ENCODE peak calls at places on chromosome 11, in eight cellular contexts. E is A549, K is IMR-90, C is neural progenitor cell, I is H9, B is fibroblast of lung, T is MM.1S, L is OCI-LY7. F is an unnamed sample.

GRCh38 chr11:30586251-30587144 is at the start of gene MPPED2:
- DNase-seq in C (peak), I (peak), T (peak), L (no peak), E (peak), K (no peak), B (no peak), F (no peak)

GRCh38 chr11:27362032-27362431 is 983 bp downstream of the CCDC34 start:
- DNase-seq in T (no peak), K (no peak), E (no peak), B (no peak), I (no peak), L (no peak), C (no peak), F (no peak)

GRCh38 chr11:121479355-121479754 is 26.6 kb upstream of the SORL1-AS1 start:
- DNase-seq in C (peak), I (peak), K (no peak), T (no peak), L (no peak), E (no peak), B (no peak), F (no peak)

GRCh38 chr11:77753230-77753629 is 67.3 kb downstream of the RSF1 start:
- DNase-seq in K (no peak), T (no peak), E (no peak), B (no peak), C (peak), L (no peak), I (no peak), F (no peak)

GRCh38 chr11:72236083-72236697 is 7.8 kb downstream of the PHOX2A start:
- DNase-seq in L (no peak), T (no peak), E (no peak), B (no peak), I (no peak), C (no peak), K (peak), F (no peak)

GRCh38 chr11:292211-293121 is 3.5 kb downstream of the PGGHG start:
- DNase-seq in E (no peak), B (no peak), I (no peak), C (no peak), L (no peak), K (no peak), T (no peak), F (no peak)

GRCh38 chr11:57349491-57350274 is 11.5 kb downstream of the P2RX3 start:
- DNase-seq in K (peak), I (peak), L (peak), E (peak), B (peak), C (peak), T (peak), F (no peak)

GRCh38 chr11:46658259-46658658 is 40.9 kb downstream of the ATG13 start:
- DNase-seq in B (peak), I (no peak), C (no peak), T (no peak), L (no peak), E (no peak), K (peak), F (no peak)

GRCh38 chr11:103035656-103036434 is 56.1 kb downstream of the DCUN1D5 start:
- DNase-seq in I (no peak), L (peak), E (peak), C (peak), K (peak), T (peak), B (peak), F (peak)

GRCh38 chr11:34567733-34568132 is 53.2 kb upstream of the EHF start:
- DNase-seq in E (no peak), T (no peak), I (no peak), K (no peak), C (no peak), B (no peak), L (no peak), F (no peak)

GRCh38 chr11:68827733-68828132 is 14.0 kb downstream of the CPT1A start:
- DNase-seq in K (no peak), C (no peak), B (no peak), L (no peak), T (no peak), E (no peak), I (no peak), F (no peak)

GRCh38 chr11:114295676-114296081 is 520 bp upstream of the NNMT start:
- DNase-seq in K (no peak), B (no peak), L (no peak), T (no peak), C (no peak), E (no peak), I (no peak), F (no peak)

GRCh38 chr11:7272373-7272772 is 20.7 kb downstream of the SYT9 start:
- DNase-seq in B (no peak), K (no peak), C (no peak), L (no peak), E (no peak), T (no peak), I (no peak), F (no peak)

GRCh38 chr11:69931994-69932910 is 113.0 kb upstream of the FGF3 start:
- DNase-seq in C (peak), E (no peak), I (no peak), T (no peak), K (no peak), B (no peak), L (no peak), F (no peak)

GRCh38 chr11:554824-555499 is 5.6 kb downstream of the LMNTD2 start:
- DNase-seq in I (peak), C (peak), K (no peak), B (peak), L (peak), E (peak), T (peak), F (no peak)

GRCh38 chr11:44007746-44008501 is 39.9 kb upstream of the ACCSL start:
- DNase-seq in B (no peak), T (no peak), L (no peak), E (no peak), K (no peak), I (peak), C (no peak), F (peak)

GRCh38 chr11:98207086-98207485 is 813.7 kb upstream of the CNTN5 start:
- DNase-seq in E (no peak), L (no peak), I (no peak), K (no peak), C (no peak), T (no peak), B (no peak), F (no peak)

DNA sequence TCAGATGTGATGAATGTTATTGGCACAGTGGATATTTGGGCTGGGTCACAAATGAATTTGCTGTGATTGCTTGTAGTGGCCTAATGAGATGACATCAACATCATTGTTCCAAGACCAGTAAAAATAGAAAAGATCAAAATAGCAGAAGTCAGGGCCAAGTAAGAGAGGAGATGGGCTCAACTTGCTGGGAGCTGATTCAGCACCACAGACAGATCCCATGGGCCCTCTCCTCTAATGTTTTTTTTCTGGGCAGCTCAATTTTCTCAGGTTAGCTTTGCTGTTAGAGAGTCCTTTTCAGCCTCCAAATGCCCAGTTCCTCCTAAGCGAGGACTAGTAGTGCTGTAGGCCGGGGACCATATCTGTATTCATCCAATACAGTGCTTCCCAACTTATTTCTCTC is 86.0 kb upstream of the IZUMO1R start:
- DNase-seq in L (no peak), B (no peak), I (no peak), E (no peak), T (no peak), K (peak), C (peak), F (no peak)
- H3K4me2 ChIP-seq in L (no peak), B (no peak), I (no peak), E (no peak), T (no peak), K (no peak), C (no peak), F (no peak)

GRCh38 chr11:19679952-19680823 is 32.4 kb upstream of the NAV2 start:
- DNase-seq in I (peak), C (peak), B (peak), L (no peak), K (peak), T (no peak), E (peak), F (peak)
- TF ChIP-seq CTCF in I (no peak), C (no peak), B (peak), L (no peak), K (peak), T (no peak), E (no peak), F (peak)

GRCh38 chr11:42465613-42466012 is 846.2 kb upstream of the API5 start:
- DNase-seq in L (no peak), I (no peak), B (no peak), C (no peak), K (no peak), T (no peak), E (no peak), F (no peak)
- H3K4me2 ChIP-seq in L (no peak), I (no peak), B (no peak), C (no peak), K (no peak), T (no peak), E (no peak), F (no peak)

DNA sequence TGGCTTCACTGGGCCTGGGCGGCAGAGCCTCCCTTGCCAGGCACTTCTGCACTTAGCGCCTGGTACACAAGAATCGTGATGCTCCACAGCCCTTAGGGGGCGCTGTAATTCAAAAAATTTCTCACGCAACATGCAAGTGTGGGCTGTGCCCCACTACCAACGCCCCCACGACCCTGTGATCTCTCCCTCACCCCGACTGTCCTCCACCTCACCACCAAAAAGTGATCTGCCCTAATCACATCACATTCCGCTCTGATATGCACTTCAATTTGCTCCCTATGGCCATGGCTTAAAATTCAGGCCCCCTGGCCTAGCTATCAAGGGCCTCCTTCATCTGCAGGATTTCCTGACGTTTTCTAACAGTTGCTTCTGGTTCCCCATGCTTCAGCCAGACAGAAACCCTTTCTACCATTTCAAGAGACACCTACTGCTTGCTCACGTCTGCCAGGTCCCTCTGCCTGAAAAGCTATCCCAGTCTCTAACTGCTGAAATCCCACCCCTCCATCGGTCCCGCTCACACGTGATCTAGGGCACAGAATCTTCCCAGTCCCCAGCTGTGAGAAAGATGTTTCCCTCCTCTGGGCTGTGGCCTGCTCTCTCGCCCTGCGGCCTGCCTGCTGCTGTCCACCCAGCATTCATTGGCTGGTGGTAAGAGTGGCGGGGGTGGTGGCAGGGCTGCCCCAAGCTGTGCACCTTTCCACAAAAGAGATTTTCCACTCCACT is 27.9 kb upstream of the LRRC32 start:
- DNase-seq in B (no peak), I (peak), C (peak), T (no peak), L (peak), E (peak), K (no peak), F (no peak)
- TF ChIP-seq CTCF in B (no peak), I (peak), C (peak), T (peak), L (peak), E (peak), K (peak), F (peak)

GRCh38 chr11:95426823-95427462 is 195.9 kb upstream of the SESN3 start:
- DNase-seq in L (no peak), T (no peak), I (no peak), B (peak), C (no peak), K (no peak), E (no peak), F (no peak)
- H3K4me2 ChIP-seq in L (no peak), T (no peak), I (no peak), B (no peak), C (no peak), K (no peak), E (no peak), F (no peak)

F was measured in PC-9.